ENCODE peak calls at places on chromosome 13, in four cellular contexts. V is IMR-90, Z is H1, X is H9. R is an unnamed sample. For H3K4me1, the result is how much of the 10 kb centered on the place peaks cover.

GRCh38 chr13:33125821-33126570 is 109.8 kb downstream of the KL start:
- DNase-seq in V (peak), Z (peak), X (peak), R (peak)

GRCh38 chr13:100156786-100157185 is 67.9 kb downstream of the PCCA start:
- DNase-seq in V (no peak), Z (no peak), X (no peak), R (no peak)

GRCh38 chr13:87661471-87661870 is 9.7 kb upstream of the SLITRK5 start:
- DNase-seq in V (peak), Z (no peak), X (no peak), R (no peak)

GRCh38 chr13:71587778-71588177 is 279.2 kb downstream of the DACH1 start:
- DNase-seq in V (no peak), Z (no peak), X (no peak), R (no peak)

GRCh38 chr13:25249001-25249543 is 38.2 kb downstream of the MTMR6 start:
- DNase-seq in V (peak), Z (no peak), X (no peak), R (peak)

GRCh38 chr13:34078334-34078999 is 260.5 kb downstream of the RFC3 start:
- DNase-seq in V (no peak), Z (no peak), X (no peak), R (no peak)

GRCh38 chr13:110304256-110304655 is 2.7 kb downstream of the COL4A1 start:
- DNase-seq in V (peak), Z (no peak), X (peak), R (no peak)

GRCh38 chr13:19818223-19818842 is 35.6 kb upstream of the PSPC1 start:
- DNase-seq in V (no peak), Z (peak), X (peak), R (peak)

GRCh38 chr13:66137384-66137783 is 1092.8 kb downstream of the PCDH9 start:
- DNase-seq in V (no peak), Z (no peak), X (no peak), R (no peak)

GRCh38 chr13:92265408-92265807 is 867.0 kb downstream of the GPC5 start:
- DNase-seq in V (peak), Z (no peak), X (no peak), R (no peak)
- H4K5ac ChIP-seq in V (no peak), Z (no peak), X (no peak), R (no peak)

GRCh38 chr13:112487127-112487517 is 100.8 kb downstream of the TUBGCP3 start:
- DNase-seq in V (no peak), Z (no peak), X (no peak), R (no peak)
- H3K27ac ChIP-seq in V (no peak), Z (no peak), X (no peak), R (no peak)

GRCh38 chr13:98485561-98485960 is 91.3 kb downstream of the STK24 start:
- DNase-seq in V (no peak), Z (no peak), X (no peak), R (no peak)

GRCh38 chr13:98482476-98483444 is 94.1 kb downstream of the STK24 start:
- DNase-seq in V (peak), Z (no peak), X (no peak), R (peak)

GRCh38 chr13:98484289-98485219 is 92.4 kb downstream of the STK24 start:
- DNase-seq in V (peak), Z (no peak), X (peak), R (peak)

GRCh38 chr13:98481511-98481951 is 95.4 kb downstream of the STK24 start:
- DNase-seq in V (peak), Z (no peak), X (no peak), R (no peak)

GRCh38 chr13:98483636-98484288 is 93.1 kb downstream of the STK24 start:
- DNase-seq in V (peak), Z (no peak), X (no peak), R (no peak)
- H3K4me1 ChIP-seq in V (under half), Z (under half), X (under half), R (under half)

GRCh38 chr13:89458456-89458855 is 1787.3 kb downstream of the SLITRK5 start:
- DNase-seq in V (no peak), Z (no peak), X (no peak), R (no peak)
- H4K5ac ChIP-seq in V (no peak), Z (no peak), X (no peak), R (no peak)

DNA sequence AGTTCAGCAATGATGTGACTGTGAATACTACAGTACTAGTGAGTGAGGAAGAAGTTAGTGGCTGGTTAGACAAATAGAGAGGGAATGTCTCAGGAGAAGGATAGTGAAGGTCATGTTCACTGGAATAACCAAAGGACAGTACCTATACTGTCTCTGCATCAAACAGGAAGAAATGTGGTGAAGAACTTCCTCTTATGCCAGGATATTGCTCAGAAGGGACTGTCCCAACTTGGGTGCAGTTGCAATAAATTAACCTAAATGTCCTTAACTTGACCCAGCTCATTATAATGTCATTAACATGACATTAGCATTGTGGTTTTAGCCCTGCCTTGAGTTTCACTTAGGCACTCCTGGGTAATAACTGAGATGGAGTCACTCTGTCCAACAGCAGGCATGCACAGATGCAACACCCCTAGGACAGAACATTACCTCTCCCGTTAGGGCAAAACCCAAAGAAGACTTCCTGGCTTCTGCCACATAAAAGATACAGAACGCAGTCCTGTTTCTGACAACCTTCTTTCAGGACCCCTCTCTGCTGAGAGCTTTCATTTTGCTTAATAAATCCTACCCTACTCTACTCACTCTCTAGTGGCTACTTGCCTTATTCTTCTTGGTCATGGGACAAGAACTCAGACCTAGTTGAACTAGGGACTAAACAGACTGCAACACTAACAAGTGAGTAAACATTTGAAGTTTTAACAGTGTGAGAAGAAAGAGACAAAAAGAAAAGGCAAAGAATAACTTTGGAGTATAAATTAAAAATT is 1591.6 kb upstream of the MIR17HG start:
- DNase-seq in V (no peak), Z (no peak), X (no peak), R (peak)
- H3K27ac ChIP-seq in V (no peak), Z (no peak), X (no peak), R (no peak)

GRCh38 chr13:41461527-41462124 is 4.3 kb downstream of the RGCC start:
- DNase-seq in V (no peak), Z (no peak), X (no peak), R (no peak)

GRCh38 chr13:41460930-41461329 is 3.6 kb downstream of the RGCC start:
- DNase-seq in V (no peak), Z (no peak), X (no peak), R (no peak)

GRCh38 chr13:41459754-41460111 is 2.4 kb downstream of the RGCC start:
- DNase-seq in V (no peak), Z (no peak), X (no peak), R (no peak)

GRCh38 chr13:41463823-41464602 is 6.7 kb downstream of the RGCC start:
- DNase-seq in V (no peak), Z (no peak), X (no peak), R (no peak)

GRCh38 chr13:41462427-41462826 is 5.1 kb downstream of the RGCC start:
- DNase-seq in V (no peak), Z (no peak), X (no peak), R (no peak)
- H3K4me1 ChIP-seq in V (under half), Z (under half), X (under half), R (under half)

DNA sequence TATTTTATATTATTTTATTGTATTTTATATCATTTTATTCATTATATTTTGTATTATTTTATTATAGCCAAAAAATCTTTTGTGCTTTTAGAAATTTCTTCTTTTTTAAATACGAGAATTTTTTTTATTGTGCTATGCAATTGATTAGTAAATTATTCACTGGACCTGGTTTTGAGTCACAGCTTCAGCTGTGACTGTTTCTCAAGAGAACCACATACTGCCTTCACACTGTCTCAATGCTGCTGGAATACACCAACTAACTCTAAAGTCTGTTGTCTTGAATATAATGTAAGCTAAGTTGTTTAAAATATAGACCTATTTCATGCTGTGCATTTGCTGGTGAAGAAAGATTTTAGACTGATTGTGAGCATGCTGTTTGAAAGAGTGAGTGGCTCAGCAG is 423.6 kb downstream of the NDFIP2 start:
- DNase-seq in V (peak), Z (no peak), X (no peak), R (no peak)
- H4K5ac ChIP-seq in V (no peak), Z (no peak), X (no peak), R (no peak)

DNA sequence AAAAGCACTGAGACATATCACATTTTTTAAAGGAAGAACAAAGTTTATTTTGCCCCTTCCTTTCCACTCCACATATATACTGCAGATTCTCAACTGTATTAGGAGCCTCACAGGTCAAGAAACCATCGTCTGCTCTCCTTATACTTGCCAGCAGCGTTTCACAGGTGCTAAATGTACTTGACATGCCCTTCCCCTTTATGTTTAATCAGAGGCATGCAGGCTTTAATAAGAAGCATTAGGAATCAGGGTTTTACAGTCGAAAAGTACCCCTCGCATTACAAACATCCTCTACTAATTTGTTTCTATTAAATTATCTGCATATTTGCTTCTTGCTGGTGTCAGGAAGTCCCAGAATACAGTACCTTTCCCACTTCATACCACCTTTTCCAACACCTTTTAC is 3.7 kb upstream of the RAP2A start:
- DNase-seq in V (no peak), Z (no peak), X (no peak), R (no peak)
- H3K27ac ChIP-seq in V (no peak), Z (no peak), X (no peak), R (no peak)

GRCh38 chr13:113930711-113931637 is 42.9 kb downstream of the C13orf46 start:
- DNase-seq in V (no peak), Z (no peak), X (peak), R (no peak)
- H3K4me1 ChIP-seq in V (under half), Z (under half), X (under half), R (under half)

GRCh38 chr13:51151463-51151862 is 40.4 kb upstream of the C13orf42 start:
- DNase-seq in V (no peak), Z (no peak), X (no peak), R (no peak)
- H4K5ac ChIP-seq in V (no peak), Z (no peak), X (no peak), R (no peak)